ENCODE peak calls at places on chromosomes 12 and 14, in eight cellular contexts. D, V, Z, H, N, L, F and R are unnamed samples.
A peak's percentile ranks its signal among the peaks of the same experiment; 100 is the strongest.

GRCh38 chr14:78178971-78179370 is 8.8 kb downstream of the NRXN3 start:
- DNase-seq in Z (no peak), L (no peak), H (no peak), D (no peak), F (no peak), V (no peak), N (no peak), R (no peak)

GRCh38 chr12:86212970-86213369 is 43.2 kb downstream of the MGAT4C start:
- DNase-seq in F (no peak), H (no peak), N (no peak), L (no peak), Z (no peak), V (no peak), D (no peak), R (no peak)

GRCh38 chr12:21219206-21219605 is 88.2 kb downstream of the SLCO1B1 start:
- DNase-seq in D (no peak), L (no peak), F (no peak), Z (no peak), H (no peak), N (no peak), V (no peak), R (no peak)

GRCh38 chr12:64522316-64522715 is 70.4 kb downstream of the TBK1 start:
- DNase-seq in Z (no peak), N (no peak), V (no peak), H (no peak), D (no peak), L (no peak), F (no peak), R (no peak)

GRCh38 chr12:26092706-26093105 is 32.1 kb downstream of the BHLHE41 start:
- DNase-seq in Z (no peak), D (no peak), V (no peak), L (no peak), H (no peak), F (no peak), N (no peak), R (no peak)

GRCh38 chr14:33799705-33800269 is 151.1 kb downstream of the EGLN3 start:
- DNase-seq in N (no peak), Z (peak; percentile 73), L (no peak), H (no peak), F (no peak), D (no peak), V (no peak), R (no peak)

GRCh38 chr12:98592825-98593322 is 612 bp upstream of the SLC25A3 start:
- DNase-seq in N (peak; percentile 14), H (no peak), F (no peak), D (no peak), L (peak; percentile 25), V (no peak), Z (no peak), R (no peak)

GRCh38 chr12:92634730-92635129 is 68.1 kb upstream of the PLEKHG7 start:
- DNase-seq in F (no peak), D (no peak), Z (no peak), L (no peak), H (no peak), N (no peak), V (no peak), R (no peak)

GRCh38 chr12:31896514-31897039 is 62.6 kb upstream of the RESF1 start:
- DNase-seq in Z (no peak), H (peak; percentile 34), V (peak; percentile 100), F (no peak), N (no peak), D (no peak), L (peak; percentile 77), R (peak; percentile 85)

GRCh38 chr14:81435578-81436295 is 35.6 kb upstream of the STON2 start:
- DNase-seq in V (peak; percentile 14), N (peak; percentile 69), F (peak; percentile 45), Z (peak; percentile 87), D (peak; percentile 57), L (peak; percentile 54), H (no peak), R (peak; percentile 53)

GRCh38 chr14:35435177-35435576 is 30.6 kb upstream of the NFKBIA start:
- DNase-seq in L (peak; percentile 22), H (no peak), V (no peak), N (no peak), F (no peak), D (no peak), Z (no peak), R (no peak)

GRCh38 chr12:123928274-123928865 is 44.3 kb downstream of the CCDC92 start:
- DNase-seq in H (no peak), D (no peak), L (peak; percentile 46), Z (peak; percentile 57), F (no peak), N (no peak), V (no peak), R (no peak)

GRCh38 chr12:27851311-27851710 is 71.3 kb upstream of the MANSC4 start:
- DNase-seq in N (no peak), V (no peak), Z (no peak), F (no peak), L (no peak), D (no peak), H (no peak), R (no peak)

GRCh38 chr12:127280393-127281275 is 986.3 kb upstream of the TMEM132C start:
- DNase-seq in L (peak; percentile 81), Z (no peak), V (peak; percentile 39), N (peak; percentile 43), D (peak; percentile 72), H (no peak), F (no peak), R (peak; percentile 68)

GRCh38 chr12:85725991-85726390 is 110.2 kb downstream of the RASSF9 start:
- DNase-seq in H (no peak), D (no peak), F (no peak), L (no peak), V (no peak), Z (no peak), N (no peak), R (no peak)

GRCh38 chr14:69137456-69138188 is 15.3 kb downstream of the DCAF5 start:
- DNase-seq in D (no peak), L (no peak), Z (no peak), V (no peak), N (no peak), H (no peak), F (no peak), R (no peak)

GRCh38 chr14:101132588-101132987 is 229.1 kb upstream of the RTL1 start:
- DNase-seq in F (no peak), V (no peak), L (no peak), H (no peak), Z (no peak), D (no peak), N (no peak), R (no peak)

GRCh38 chr14:101130861-101131260 is 227.3 kb upstream of the RTL1 start:
- DNase-seq in H (no peak), Z (peak; percentile 45), V (no peak), N (no peak), F (no peak), D (no peak), L (no peak), R (no peak)

GRCh38 chr14:101133068-101133467 is 229.5 kb upstream of the RTL1 start:
- DNase-seq in F (no peak), Z (no peak), D (no peak), N (no peak), V (no peak), H (no peak), L (no peak), R (no peak)

GRCh38 chr14:101132051-101132541 is 228.6 kb upstream of the RTL1 start:
- DNase-seq in V (no peak), H (no peak), L (no peak), N (no peak), Z (no peak), D (no peak), F (no peak), R (no peak)

DNA sequence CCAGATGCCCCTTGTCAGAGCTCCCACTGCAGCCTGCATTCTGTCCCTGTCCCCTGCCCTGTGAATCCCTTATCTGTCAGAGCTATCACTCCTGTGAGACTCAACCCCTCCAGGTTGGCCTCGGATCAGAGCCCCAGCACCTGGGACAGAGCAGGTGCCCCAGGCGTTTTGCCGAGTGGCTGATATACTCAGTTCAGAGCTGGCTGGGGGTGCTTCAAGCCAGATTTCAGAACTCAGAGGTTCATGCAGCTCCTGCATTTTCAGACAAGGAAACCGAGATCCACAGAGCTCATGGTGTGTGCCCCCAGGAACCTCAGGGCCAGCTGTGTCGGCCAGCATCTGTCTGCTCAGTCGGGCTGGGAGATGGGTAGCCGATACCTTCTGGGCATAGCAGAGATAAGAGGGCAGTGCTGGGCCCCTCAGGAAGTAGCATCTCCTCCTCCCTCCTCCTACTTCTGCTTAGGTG is 228.0 kb upstream of the RTL1 start:
- DNase-seq in D (no peak), N (no peak), H (no peak), L (no peak), V (no peak), Z (peak; percentile 26), F (no peak), R (no peak)
- TF ChIP-seq CTCF in D (no peak), N (no peak), H (no peak), L (no peak), V (no peak), Z (no peak), F (no peak), R (no peak)

DNA sequence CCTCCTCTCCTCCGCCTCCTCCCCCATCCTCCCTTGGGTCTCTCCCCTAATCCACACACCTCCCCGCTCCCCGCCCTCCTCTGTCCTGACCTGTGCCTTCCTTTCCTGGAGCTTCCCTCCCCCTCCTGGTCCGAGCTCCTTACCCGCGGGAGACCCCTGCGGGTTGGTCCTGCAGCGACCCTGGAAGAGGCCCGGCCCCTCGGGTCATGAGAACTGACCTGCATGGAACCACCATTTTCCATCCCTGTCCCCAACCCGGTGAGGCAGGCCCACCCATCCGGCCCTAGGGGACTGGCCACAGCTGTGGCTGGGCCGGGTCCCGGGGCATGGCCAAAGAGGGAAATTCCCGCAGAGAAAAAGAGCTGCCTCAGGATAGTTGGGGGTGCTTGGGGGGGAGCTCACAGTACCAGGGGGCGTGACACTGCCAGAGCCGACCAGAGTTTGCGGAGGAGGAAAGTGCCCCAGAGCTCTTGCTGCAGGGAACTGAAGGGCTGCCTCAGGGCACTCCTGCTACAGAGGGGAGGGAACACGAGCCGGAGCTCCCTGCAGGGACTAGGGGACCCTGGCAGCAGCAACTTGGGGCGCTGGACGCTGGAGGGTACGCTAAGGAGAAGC is 613 bp downstream of the ARHGEF40 start:
- DNase-seq in V (no peak), L (no peak), Z (peak; percentile 84), D (peak; percentile 56), H (peak; percentile 48), F (no peak), N (peak; percentile 14), R (peak; percentile 61)
- TF ChIP-seq CTCF in V (peak; percentile 21), L (no peak), Z (no peak), D (peak; percentile 34), H (no peak), F (no peak), N (no peak), R (no peak)

GRCh38 chr14:99430491-99430890 is 50.2 kb downstream of the SETD3 start:
- DNase-seq in N (peak; percentile 13), Z (peak; percentile 78), H (no peak), L (no peak), F (no peak), D (no peak), V (peak; percentile 76), R (no peak)
- TF ChIP-seq CTCF in N (peak; percentile 12), Z (peak; percentile 38), H (peak; percentile 14), L (peak; percentile 6), F (peak; percentile 46), D (peak; percentile 76), V (peak; percentile 84), R (no peak)

DNA sequence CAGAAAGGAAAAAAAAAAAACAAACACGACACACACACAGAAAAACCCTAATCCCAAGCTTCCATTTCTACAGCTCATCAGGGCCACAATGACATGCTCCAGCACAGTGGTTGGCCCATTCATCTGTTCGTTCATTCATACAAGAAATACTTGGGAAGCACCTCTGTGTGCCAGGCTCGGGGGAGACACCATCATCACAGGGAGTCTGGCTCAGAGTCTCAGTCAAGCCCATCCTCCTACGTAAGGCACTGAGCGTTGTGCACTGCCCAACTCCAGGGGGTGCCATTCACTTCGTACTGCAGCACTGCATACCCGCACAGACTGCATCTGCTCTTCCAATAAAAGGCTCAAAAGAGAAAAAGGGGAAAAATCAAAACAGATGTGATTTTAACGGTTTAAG is 15.3 kb downstream of the VPS37B start:
- DNase-seq in F (peak; percentile 42), D (no peak), V (peak; percentile 66), H (no peak), Z (no peak), N (no peak), L (no peak), R (no peak)
- TF ChIP-seq CTCF in F (peak; percentile 74), D (peak; percentile 44), V (peak; percentile 83), H (no peak), Z (peak; percentile 23), N (no peak), L (peak; percentile 53), R (peak; percentile 23)